ENCODE peak calls at places on chromosomes 2 and 18, in ten cellular contexts. H is activated T-helper 9 cell treated with anti-CD3 and anti-CD28 coated beads, Interleukin-2, amount 50 U/mL, for 16 hours; K is pancreas; Z is AG09309; D is sigmoid colon; C is activated T-cell treated with anti-CD3 and anti-CD28 coated beads, Interleukin-2, amount 50 U/mL, for 72 hours; T is T1000; O is left cardiac atrium; S is AG08396; W is retina. Y is an unnamed sample.

GRCh38 chr2:6694555-6694954 is 171.2 kb downstream of the CMPK2 start:
- DNase-seq in H (no peak), K (no peak), Z (no peak), D (no peak), C (no peak), T (no peak), O (no peak), S (no peak), W (no peak), Y (no peak)

GRCh38 chr2:64137567-64137966 is 6.7 kb downstream of the PELI1 start:
- DNase-seq in H (no peak), K (no peak), Z (no peak), D (no peak), C (no peak), T (no peak), O (no peak), S (no peak), W (no peak), Y (no peak)

GRCh38 chr2:109648041-109648527 is 33.9 kb downstream of the SOWAHC start:
- DNase-seq in H (no peak), K (no peak), Z (peak), D (no peak), C (no peak), T (no peak), O (no peak), S (peak), W (no peak), Y (peak)

GRCh38 chr2:147026664-147027278 is 818.1 kb upstream of the ACVR2A start:
- DNase-seq in H (no peak), K (no peak), Z (no peak), D (no peak), C (no peak), T (peak), O (no peak), S (peak), W (no peak), Y (no peak)

GRCh38 chr2:240565267-240566202 is 2.7 kb upstream of the RNPEPL1 start:
- DNase-seq in H (peak), K (peak), Z (no peak), D (peak), C (peak), T (peak), O (peak), S (no peak), W (no peak), Y (peak)

GRCh38 chr2:220593526-220593925 is 966.1 kb downstream of the SLC4A3 start:
- DNase-seq in H (no peak), K (no peak), Z (no peak), D (no peak), C (no peak), T (no peak), O (no peak), S (no peak), W (no peak), Y (no peak)

GRCh38 chr2:150643106-150643730 is 155.8 kb upstream of the RND3 start:
- DNase-seq in H (no peak), K (no peak), Z (no peak), D (no peak), C (no peak), T (no peak), O (no peak), S (no peak), W (no peak), Y (no peak)

GRCh38 chr2:74083750-74084149 is 64.0 kb downstream of the BOLA3 start:
- DNase-seq in H (no peak), K (no peak), Z (no peak), D (no peak), C (no peak), T (no peak), O (no peak), S (no peak), W (no peak), Y (no peak)

GRCh38 chr18:76357585-76358265 is 137.3 kb downstream of the ZNF516 start:
- DNase-seq in H (no peak), K (no peak), Z (no peak), D (no peak), C (no peak), T (no peak), O (no peak), S (no peak), W (no peak), Y (no peak)

GRCh38 chr18:3526421-3527354 is 76.7 kb downstream of the TGIF1 start:
- DNase-seq in H (no peak), K (no peak), Z (peak), D (no peak), C (no peak), T (no peak), O (no peak), S (no peak), W (peak), Y (peak)

GRCh38 chr2:8511868-8512612 is 169.8 kb upstream of the ID2 start:
- DNase-seq in H (no peak), K (no peak), Z (peak), D (no peak), C (no peak), T (no peak), O (no peak), S (peak), W (no peak), Y (no peak)

GRCh38 chr2:233000886-233001750 is 11.9 kb downstream of the NGEF start:
- DNase-seq in H (no peak), K (no peak), Z (no peak), D (peak), C (no peak), T (no peak), O (no peak), S (no peak), W (no peak), Y (no peak)

GRCh38 chr2:201127570-201127969 is 11.6 kb downstream of the CFLAR start:
- DNase-seq in H (no peak), K (no peak), Z (peak), D (no peak), C (peak), T (no peak), O (peak), S (peak), W (no peak), Y (no peak)

GRCh38 chr2:30686669-30687068 is 120.6 kb downstream of the CAPN13 start:
- DNase-seq in H (no peak), K (no peak), Z (no peak), D (peak), C (no peak), T (no peak), O (no peak), S (no peak), W (no peak), Y (no peak)

GRCh38 chr2:101855776-101856175 is 136.0 kb upstream of the IL1R2 start:
- DNase-seq in H (no peak), K (no peak), Z (no peak), D (no peak), C (no peak), T (no peak), O (no peak), S (no peak), W (no peak), Y (no peak)

GRCh38 chr2:99879481-99879880 is 262.9 kb downstream of the AFF3 start:
- DNase-seq in H (no peak), K (no peak), Z (no peak), D (no peak), C (no peak), T (no peak), O (no peak), S (no peak), W (no peak), Y (no peak)

GRCh38 chr2:177906041-177906718 is 166.4 kb downstream of the PDE11A start:
- DNase-seq in H (peak), K (peak), Z (no peak), D (no peak), C (peak), T (no peak), O (peak), S (peak), W (peak), Y (peak)

GRCh38 chr2:21052044-21052443 is 8.2 kb upstream of the APOB start:
- DNase-seq in H (no peak), K (no peak), Z (no peak), D (no peak), C (no peak), T (no peak), O (no peak), S (no peak), W (no peak), Y (no peak)

GRCh38 chr2:188024811-188025210 is 266.9 kb upstream of the GULP1 start:
- DNase-seq in H (no peak), K (no peak), Z (no peak), D (no peak), C (no peak), T (no peak), O (no peak), S (peak), W (no peak), Y (no peak)

GRCh38 chr2:98846041-98846440 is 90.0 kb downstream of the CRACDL start:
- DNase-seq in H (no peak), K (no peak), Z (no peak), D (no peak), C (no peak), T (no peak), O (no peak), S (no peak), W (no peak), Y (no peak)

GRCh38 chr2:85794491-85795121 is 40.8 kb downstream of the ATOH8 start:
- DNase-seq in H (no peak), K (no peak), Z (no peak), D (peak), C (no peak), T (no peak), O (no peak), S (no peak), W (no peak), Y (no peak)

GRCh38 chr2:144237845-144238637 is 281.9 kb downstream of the ZEB2 start:
- DNase-seq in H (no peak), K (no peak), Z (no peak), D (no peak), C (no peak), T (no peak), O (no peak), S (no peak), W (no peak), Y (no peak)

GRCh38 chr18:44592639-44593038 is 88.0 kb upstream of the SETBP1 start:
- DNase-seq in H (no peak), K (no peak), Z (no peak), D (no peak), C (no peak), T (no peak), O (no peak), S (peak), W (no peak), Y (no peak)

GRCh38 chr2:146540271-146540932 is 1304.4 kb upstream of the ACVR2A start:
- DNase-seq in H (no peak), K (no peak), Z (no peak), D (no peak), C (no peak), T (no peak), O (no peak), S (no peak), W (no peak), Y (no peak)

GRCh38 chr2:240426797-240427721 is 8.4 kb upstream of the GPC1 start:
- DNase-seq in H (no peak), K (peak), Z (no peak), D (peak), C (peak), T (no peak), O (no peak), S (no peak), W (no peak), Y (peak)

GRCh38 chr2:62817995-62818713 is 112.6 kb downstream of the EHBP1 start:
- DNase-seq in H (no peak), K (no peak), Z (no peak), D (no peak), C (no peak), T (no peak), O (no peak), S (no peak), W (no peak), Y (no peak)

GRCh38 chr2:63790913-63791312 is 50.8 kb upstream of the UGP2 start:
- DNase-seq in H (no peak), K (no peak), Z (peak), D (no peak), C (no peak), T (peak), O (peak), S (peak), W (no peak), Y (no peak)

GRCh38 chr2:196590286-196590685 is 49.2 kb upstream of the CCDC150 start:
- DNase-seq in H (no peak), K (no peak), Z (no peak), D (no peak), C (no peak), T (no peak), O (no peak), S (no peak), W (peak), Y (no peak)

GRCh38 chr2:205197468-205198129 is 484.7 kb upstream of the NRP2 start:
- DNase-seq in H (no peak), K (no peak), Z (no peak), D (no peak), C (peak), T (no peak), O (no peak), S (no peak), W (no peak), Y (no peak)

GRCh38 chr2:120314656-120315366 is 31.1 kb upstream of the INHBB start:
- DNase-seq in H (no peak), K (no peak), Z (no peak), D (no peak), C (peak), T (no peak), O (no peak), S (no peak), W (no peak), Y (no peak)

GRCh38 chr2:237590272-237591020 is at the start of gene RAB17:
- DNase-seq in H (no peak), K (peak), Z (no peak), D (no peak), C (no peak), T (no peak), O (no peak), S (no peak), W (no peak), Y (peak)

GRCh38 chr2:188235364-188235763 is 56.3 kb upstream of the GULP1 start:
- DNase-seq in H (no peak), K (no peak), Z (no peak), D (no peak), C (peak), T (no peak), O (no peak), S (no peak), W (no peak), Y (no peak)

GRCh38 chr2:83665894-83666293 is 793.2 kb downstream of the SUCLG1 start:
- DNase-seq in H (no peak), K (no peak), Z (no peak), D (no peak), C (no peak), T (no peak), O (no peak), S (no peak), W (no peak), Y (no peak)

GRCh38 chr18:13136056-13136688 is 82.4 kb upstream of the LDLRAD4 start:
- DNase-seq in H (no peak), K (no peak), Z (no peak), D (no peak), C (peak), T (no peak), O (no peak), S (no peak), W (no peak), Y (no peak)

GRCh38 chr18:23201741-23202140 is 66.5 kb downstream of the CABLES1 start:
- DNase-seq in H (no peak), K (no peak), Z (no peak), D (no peak), C (no peak), T (no peak), O (no peak), S (no peak), W (no peak), Y (no peak)